ENCODE peak calls at places on chromosomes 4 and X, in nine cellular contexts. One of them, this sample, is unnamed.

GRCh38 chr4:68074397-68074796 is 55.3 kb downstream of the TMPRSS11F start:
- DNase-seq in K562: no peak
- DNase-seq in ovary: no peak
- DNase-seq in suprapubic skin: no peak
- DNase-seq in prostate gland: no peak
- DNase-seq in body of pancreas: no peak
- DNase-seq in sigmoid colon: no peak
- DNase-seq in spleen: no peak
- DNase-seq in stomach: no peak
- DNase-seq in this sample: no peak

GRCh38 chrX:8927066-8927465 is 106.9 kb downstream of the FAM9B start:
- DNase-seq in K562: no peak
- DNase-seq in ovary: no peak
- DNase-seq in suprapubic skin: no peak
- DNase-seq in prostate gland: no peak
- DNase-seq in body of pancreas: no peak
- DNase-seq in sigmoid colon: no peak
- DNase-seq in spleen: no peak
- DNase-seq in stomach: no peak
- DNase-seq in this sample: no peak

GRCh38 chrX:153646620-153647373 is at the start of gene DUSP9:
- DNase-seq in K562: peak
- DNase-seq in ovary: peak
- DNase-seq in suprapubic skin: peak
- DNase-seq in prostate gland: no peak
- DNase-seq in body of pancreas: peak
- DNase-seq in sigmoid colon: peak
- DNase-seq in spleen: peak
- DNase-seq in stomach: peak
- DNase-seq in this sample: no peak

GRCh38 chr4:52912608-52913007 is 50.5 kb downstream of the RASL11B start:
- DNase-seq in K562: no peak
- DNase-seq in ovary: no peak
- DNase-seq in suprapubic skin: no peak
- DNase-seq in prostate gland: no peak
- DNase-seq in body of pancreas: no peak
- DNase-seq in sigmoid colon: no peak
- DNase-seq in spleen: no peak
- DNase-seq in stomach: no peak
- DNase-seq in this sample: no peak

GRCh38 chrX:140509468-140510305 is 4.8 kb upstream of the SOX3 start:
- DNase-seq in K562: no peak
- DNase-seq in ovary: no peak
- DNase-seq in suprapubic skin: no peak
- DNase-seq in prostate gland: no peak
- DNase-seq in body of pancreas: no peak
- DNase-seq in sigmoid colon: no peak
- DNase-seq in spleen: no peak
- DNase-seq in stomach: no peak
- DNase-seq in this sample: no peak

GRCh38 chrX:51893931-51894696 is 691 bp downstream of the MAGED1 start:
- DNase-seq in K562: no peak
- DNase-seq in ovary: no peak
- DNase-seq in suprapubic skin: no peak
- DNase-seq in prostate gland: no peak
- DNase-seq in body of pancreas: peak
- DNase-seq in sigmoid colon: peak
- DNase-seq in spleen: no peak
- DNase-seq in stomach: no peak
- DNase-seq in this sample: no peak

GRCh38 chr4:109754093-109754857 is 24.4 kb upstream of the PLA2G12A start:
- DNase-seq in K562: no peak
- DNase-seq in ovary: no peak
- DNase-seq in suprapubic skin: no peak
- DNase-seq in prostate gland: no peak
- DNase-seq in body of pancreas: no peak
- DNase-seq in sigmoid colon: no peak
- DNase-seq in spleen: no peak
- DNase-seq in stomach: no peak
- DNase-seq in this sample: no peak

GRCh38 chrX:40746536-40746935 is 11.2 kb upstream of the MED14 start:
- DNase-seq in K562: no peak
- DNase-seq in ovary: no peak
- DNase-seq in suprapubic skin: no peak
- DNase-seq in prostate gland: no peak
- DNase-seq in body of pancreas: no peak
- DNase-seq in sigmoid colon: no peak
- DNase-seq in spleen: no peak
- DNase-seq in stomach: no peak
- DNase-seq in this sample: no peak

GRCh38 chr4:6971536-6972374 is 62.1 kb downstream of the TBC1D14 start:
- DNase-seq in K562: no peak
- DNase-seq in ovary: no peak
- DNase-seq in suprapubic skin: peak
- DNase-seq in prostate gland: no peak
- DNase-seq in body of pancreas: peak
- DNase-seq in sigmoid colon: no peak
- DNase-seq in spleen: no peak
- DNase-seq in stomach: peak
- DNase-seq in this sample: no peak
- H3K27ac ChIP-seq in K562: no peak
- H3K27ac ChIP-seq in ovary: no peak
- H3K27ac ChIP-seq in suprapubic skin: no peak
- H3K27ac ChIP-seq in prostate gland: no peak
- H3K27ac ChIP-seq in body of pancreas: no peak
- H3K27ac ChIP-seq in sigmoid colon: no peak
- H3K27ac ChIP-seq in spleen: no peak
- H3K27ac ChIP-seq in stomach: no peak
- H3K27ac ChIP-seq in this sample: no peak

DNA sequence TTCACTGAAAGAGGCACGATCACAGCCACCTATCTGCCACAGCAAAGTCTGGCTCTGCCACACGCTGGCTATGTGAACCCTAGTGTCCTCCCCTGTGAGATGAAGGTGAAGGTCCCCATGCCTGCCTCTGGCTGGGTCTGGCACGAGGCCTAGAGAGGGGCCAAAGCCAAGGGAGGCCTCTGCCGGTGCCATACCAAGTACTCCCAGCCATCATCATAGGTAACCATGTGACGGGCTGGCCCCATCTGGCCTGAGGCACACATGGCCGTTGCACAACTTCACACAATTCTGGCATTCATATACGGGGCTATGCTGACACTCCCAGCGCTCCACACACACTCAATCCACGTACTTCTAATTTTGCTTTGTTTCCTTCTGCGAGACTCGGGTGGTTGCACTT is 15.3 kb downstream of the NOP14 start:
- DNase-seq in K562: no peak
- DNase-seq in ovary: peak
- DNase-seq in suprapubic skin: no peak
- DNase-seq in prostate gland: no peak
- DNase-seq in body of pancreas: no peak
- DNase-seq in sigmoid colon: peak
- DNase-seq in spleen: peak
- DNase-seq in stomach: no peak
- DNase-seq in this sample: no peak
- TF ChIP-seq POLR2A in K562: no peak
- TF ChIP-seq POLR2A in ovary: no peak
- TF ChIP-seq POLR2A in suprapubic skin: no peak
- TF ChIP-seq POLR2A in prostate gland: no peak
- TF ChIP-seq POLR2A in body of pancreas: no peak
- TF ChIP-seq POLR2A in sigmoid colon: no peak
- TF ChIP-seq POLR2A in spleen: no peak
- TF ChIP-seq POLR2A in stomach: no peak
- TF ChIP-seq POLR2A in this sample: no peak

GRCh38 chr4:144300616-144301015 is 160.1 kb upstream of the GYPA start:
- DNase-seq in K562: no peak
- DNase-seq in ovary: no peak
- DNase-seq in suprapubic skin: no peak
- DNase-seq in prostate gland: no peak
- DNase-seq in body of pancreas: no peak
- DNase-seq in sigmoid colon: no peak
- DNase-seq in spleen: no peak
- DNase-seq in stomach: no peak
- DNase-seq in this sample: no peak

GRCh38 chr4:144294211-144294610 is 153.7 kb upstream of the GYPA start:
- DNase-seq in K562: no peak
- DNase-seq in ovary: no peak
- DNase-seq in suprapubic skin: no peak
- DNase-seq in prostate gland: no peak
- DNase-seq in body of pancreas: no peak
- DNase-seq in sigmoid colon: no peak
- DNase-seq in spleen: no peak
- DNase-seq in stomach: no peak
- DNase-seq in this sample: no peak

GRCh38 chr4:144291164-144291563 is 150.6 kb upstream of the GYPA start:
- DNase-seq in K562: no peak
- DNase-seq in ovary: no peak
- DNase-seq in suprapubic skin: no peak
- DNase-seq in prostate gland: no peak
- DNase-seq in body of pancreas: no peak
- DNase-seq in sigmoid colon: no peak
- DNase-seq in spleen: no peak
- DNase-seq in stomach: no peak
- DNase-seq in this sample: no peak

GRCh38 chr4:144296941-144297340 is 156.4 kb upstream of the GYPA start:
- DNase-seq in K562: no peak
- DNase-seq in ovary: no peak
- DNase-seq in suprapubic skin: no peak
- DNase-seq in prostate gland: no peak
- DNase-seq in body of pancreas: no peak
- DNase-seq in sigmoid colon: no peak
- DNase-seq in spleen: no peak
- DNase-seq in stomach: no peak
- DNase-seq in this sample: no peak

DNA sequence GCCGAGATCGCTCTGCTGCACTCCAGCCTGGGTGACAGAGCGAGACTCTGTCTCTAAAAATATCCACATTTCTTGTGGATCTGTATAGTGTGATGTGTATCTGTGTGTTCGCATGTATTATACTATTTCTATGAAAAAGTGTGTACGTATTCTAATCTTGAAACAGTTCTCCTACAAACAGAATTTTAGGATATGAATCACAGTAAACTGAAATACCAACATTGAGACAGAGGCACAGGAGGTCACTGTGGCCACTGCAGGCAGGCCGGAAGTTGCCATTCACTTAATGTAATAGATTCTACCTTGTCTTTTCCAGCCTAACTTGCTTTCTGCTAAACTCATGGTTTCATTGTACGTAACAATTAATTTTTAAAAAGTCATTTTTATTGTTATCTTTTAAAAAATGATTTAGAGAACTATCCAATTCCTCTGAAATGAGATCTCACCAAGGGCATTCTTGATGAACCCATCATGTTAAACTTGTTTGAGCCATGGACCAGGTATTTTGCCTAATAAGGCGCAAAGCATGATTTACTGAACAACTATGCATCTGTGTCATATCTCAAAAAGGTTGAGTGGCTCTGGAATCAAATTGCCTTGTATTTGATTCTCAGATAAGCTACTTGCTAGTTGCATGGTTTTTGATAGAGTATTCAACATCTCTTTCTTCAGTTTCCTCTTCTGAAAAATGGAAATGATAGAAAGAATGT is 154.9 kb upstream of the GYPA start:
- DNase-seq in K562: no peak
- DNase-seq in ovary: no peak
- DNase-seq in suprapubic skin: no peak
- DNase-seq in prostate gland: no peak
- DNase-seq in body of pancreas: no peak
- DNase-seq in sigmoid colon: no peak
- DNase-seq in spleen: no peak
- DNase-seq in stomach: no peak
- DNase-seq in this sample: no peak
- H3K27ac ChIP-seq in K562: no peak
- H3K27ac ChIP-seq in ovary: no peak
- H3K27ac ChIP-seq in suprapubic skin: no peak
- H3K27ac ChIP-seq in prostate gland: no peak
- H3K27ac ChIP-seq in body of pancreas: no peak
- H3K27ac ChIP-seq in sigmoid colon: no peak
- H3K27ac ChIP-seq in spleen: no peak
- H3K27ac ChIP-seq in stomach: no peak
- H3K27ac ChIP-seq in this sample: no peak

GRCh38 chrX:53715336-53715924 is 28.9 kb upstream of the HUWE1 start:
- DNase-seq in K562: no peak
- DNase-seq in ovary: no peak
- DNase-seq in suprapubic skin: no peak
- DNase-seq in prostate gland: no peak
- DNase-seq in body of pancreas: no peak
- DNase-seq in sigmoid colon: no peak
- DNase-seq in spleen: no peak
- DNase-seq in stomach: no peak
- DNase-seq in this sample: no peak

GRCh38 chrX:53716328-53717088 is 30.0 kb upstream of the HUWE1 start:
- DNase-seq in K562: no peak
- DNase-seq in ovary: no peak
- DNase-seq in suprapubic skin: no peak
- DNase-seq in prostate gland: no peak
- DNase-seq in body of pancreas: no peak
- DNase-seq in sigmoid colon: no peak
- DNase-seq in spleen: no peak
- DNase-seq in stomach: no peak
- DNase-seq in this sample: peak

GRCh38 chrX:53713987-53714579 is 27.6 kb upstream of the HUWE1 start:
- DNase-seq in K562: no peak
- DNase-seq in ovary: no peak
- DNase-seq in suprapubic skin: no peak
- DNase-seq in prostate gland: no peak
- DNase-seq in body of pancreas: no peak
- DNase-seq in sigmoid colon: no peak
- DNase-seq in spleen: no peak
- DNase-seq in stomach: no peak
- DNase-seq in this sample: no peak

GRCh38 chrX:53717205-53717604 is 30.7 kb upstream of the HUWE1 start:
- DNase-seq in K562: no peak
- DNase-seq in ovary: no peak
- DNase-seq in suprapubic skin: no peak
- DNase-seq in prostate gland: no peak
- DNase-seq in body of pancreas: no peak
- DNase-seq in sigmoid colon: no peak
- DNase-seq in spleen: no peak
- DNase-seq in stomach: no peak
- DNase-seq in this sample: no peak

DNA sequence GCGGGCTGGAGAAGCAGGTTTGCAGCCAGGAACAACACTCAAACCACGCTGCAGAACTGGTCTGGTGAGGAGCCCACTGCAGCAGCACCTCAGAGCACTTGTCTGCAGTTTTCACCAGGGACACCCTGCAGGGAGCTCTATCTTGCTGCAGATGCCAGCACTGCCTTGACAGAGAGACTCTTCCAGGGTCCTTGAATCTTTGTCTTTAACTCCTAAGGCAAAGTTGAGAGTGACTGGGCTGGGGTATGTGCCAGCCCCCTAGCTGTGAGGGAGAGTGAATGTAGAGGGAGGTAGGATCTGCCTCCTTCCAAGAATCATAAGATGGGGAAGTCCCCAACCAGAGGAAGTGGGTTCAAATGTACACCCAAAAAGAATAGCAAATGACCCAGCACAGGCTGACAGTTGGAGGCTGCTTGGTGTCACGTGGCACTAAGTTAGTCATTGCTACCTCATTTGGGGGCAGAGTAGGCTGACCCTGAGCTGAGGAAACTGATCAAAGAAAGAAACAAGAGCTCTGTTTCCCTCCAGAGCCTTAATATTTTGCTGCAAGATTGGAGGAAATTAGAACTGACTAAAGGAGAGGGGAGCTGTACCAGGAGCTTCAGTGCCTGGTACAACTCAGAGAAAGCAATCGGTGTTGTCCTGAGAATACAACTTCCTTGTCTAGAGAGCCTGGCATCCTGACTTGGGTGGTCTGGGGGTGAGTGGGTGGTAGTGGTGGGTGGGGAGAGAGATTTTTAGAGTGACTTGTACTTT is 28.2 kb upstream of the HUWE1 start:
- DNase-seq in K562: no peak
- DNase-seq in ovary: no peak
- DNase-seq in suprapubic skin: no peak
- DNase-seq in prostate gland: peak
- DNase-seq in body of pancreas: peak
- DNase-seq in sigmoid colon: no peak
- DNase-seq in spleen: no peak
- DNase-seq in stomach: peak
- DNase-seq in this sample: peak
- TF ChIP-seq POLR2A in K562: no peak
- TF ChIP-seq POLR2A in ovary: no peak
- TF ChIP-seq POLR2A in suprapubic skin: no peak
- TF ChIP-seq POLR2A in prostate gland: no peak
- TF ChIP-seq POLR2A in body of pancreas: no peak
- TF ChIP-seq POLR2A in sigmoid colon: no peak
- TF ChIP-seq POLR2A in spleen: no peak
- TF ChIP-seq POLR2A in stomach: no peak
- TF ChIP-seq POLR2A in this sample: no peak

This sample was measured in transverse colon.